ENCODE peak calls at places on chromosomes 5 and 9, in six cellular contexts. Q is IMR-90, Z is HEK293T, H is K562, B is GM12878, R is HepG2. E is an unnamed sample.

GRCh38 chr9:134554750-134555655 is 86.6 kb upstream of the COL5A1 start:
- DNase-seq in H (no peak), R (no peak), Z (no peak), Q (peak; percentile 38), B (no peak), E (no peak)

GRCh38 chr5:139848508-139849100 is 53.0 kb downstream of the PSD2 start:
- DNase-seq in H (no peak), R (no peak), Q (no peak), Z (no peak), B (no peak), E (no peak)

GRCh38 chr9:129368458-129368978 is 190.5 kb upstream of the IER5L start:
- DNase-seq in H (no peak), Z (no peak), Q (no peak), B (no peak), R (no peak), E (no peak)

GRCh38 chr9:129406278-129407225 is 214.3 kb downstream of the C9orf50 start:
- DNase-seq in Z (no peak), Q (no peak), B (no peak), H (peak; percentile 94), R (no peak), E (peak; percentile 62)

GRCh38 chr9:128920381-128921058 is at the start of gene PHYHD1:
- DNase-seq in Q (peak; percentile 61), B (no peak), Z (no peak), R (no peak), H (no peak), E (no peak)

GRCh38 chr9:87601595-87601994 is 103.9 kb downstream of the DAPK1 start:
- DNase-seq in H (no peak), Z (no peak), B (no peak), Q (no peak), R (no peak), E (no peak)

GRCh38 chr5:102090770-102091169 is 205.3 kb downstream of the SLCO4C1 start:
- DNase-seq in H (peak; percentile 4), Z (peak; percentile 58), B (no peak), R (peak; percentile 77), Q (no peak), E (no peak)

GRCh38 chr9:127904518-127904887 is 5.1 kb upstream of the ST6GALNAC6 start:
- DNase-seq in H (no peak), R (peak; percentile 60), Q (no peak), Z (no peak), B (no peak), E (no peak)

GRCh38 chr9:87324613-87325194 is 173.0 kb upstream of the DAPK1 start:
- DNase-seq in Q (peak; percentile 68), Z (peak; percentile 48), R (peak; percentile 50), H (peak; percentile 44), B (peak; percentile 5), E (peak; percentile 31)

GRCh38 chr5:62286834-62287611 is 19.0 kb upstream of the KIF2A start:
- DNase-seq in B (no peak), Z (no peak), H (no peak), Q (no peak), R (no peak), E (no peak)
- TF ChIP-seq BHLHE40 in B (no peak), Z (no peak), H (no peak), Q (no peak), R (no peak), E (no peak)

GRCh38 chr5:77629553-77630245 is 8.8 kb downstream of the OTP start:
- DNase-seq in H (no peak), R (no peak), B (no peak), Q (no peak), Z (no peak), E (no peak)

GRCh38 chr5:77631166-77631582 is 7.3 kb downstream of the OTP start:
- DNase-seq in Q (no peak), B (peak; percentile 82), Z (no peak), H (no peak), R (no peak), E (no peak)

GRCh38 chr5:77628840-77629552 is 9.5 kb downstream of the OTP start:
- DNase-seq in Z (no peak), B (no peak), R (no peak), H (no peak), Q (no peak), E (no peak)

GRCh38 chr5:77632526-77633268 is 5.8 kb downstream of the OTP start:
- DNase-seq in R (no peak), Q (no peak), Z (no peak), H (no peak), B (no peak), E (no peak)

DNA sequence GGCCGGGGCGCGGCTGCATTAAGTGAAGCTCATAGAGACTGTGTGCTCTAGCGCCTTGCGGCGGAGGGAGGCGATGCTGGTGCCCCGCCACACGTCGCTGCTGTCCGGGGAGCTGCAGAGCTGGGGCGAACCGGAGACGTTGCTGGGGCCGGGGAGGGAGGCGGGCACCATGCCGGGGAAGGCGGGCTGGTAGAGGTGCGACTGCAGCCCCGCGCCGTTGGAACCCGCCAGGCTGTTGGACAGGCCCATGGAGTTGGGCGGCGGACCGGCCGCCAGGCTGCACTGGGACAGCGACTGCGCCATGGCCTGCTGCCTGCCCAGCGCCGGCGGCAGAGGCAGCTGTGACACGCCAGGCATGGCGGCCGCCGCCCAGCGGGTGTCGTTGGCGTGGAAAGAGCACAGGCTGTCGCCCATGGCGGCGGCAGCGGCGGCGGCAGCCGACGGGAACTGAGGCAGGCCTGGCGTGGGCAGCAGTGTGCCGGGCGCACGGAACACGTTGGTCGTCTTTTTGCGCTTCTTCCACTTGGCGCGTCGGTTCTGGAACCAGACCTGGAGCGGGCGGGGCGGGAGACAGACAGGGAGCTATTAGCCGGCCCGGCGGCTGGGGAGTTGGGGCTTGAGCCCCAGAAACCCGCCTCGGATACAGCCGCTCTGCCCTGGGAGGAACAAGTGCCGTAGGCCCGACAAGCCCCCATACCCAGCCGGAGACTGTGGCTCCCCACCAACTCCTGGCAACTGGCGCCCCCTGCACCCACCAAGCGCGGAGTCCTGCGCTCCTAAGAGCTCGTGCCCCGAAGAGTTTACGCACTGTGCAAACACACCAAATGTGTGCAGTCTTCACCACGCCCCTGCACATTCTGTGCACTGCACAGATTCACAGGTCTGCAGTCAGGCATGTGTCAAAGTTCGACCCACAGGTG is 8.0 kb downstream of the OTP start:
- DNase-seq in B (no peak), Z (peak; percentile 77), R (peak; percentile 33), Q (no peak), H (no peak), E (peak; percentile 85)
- TF ChIP-seq BHLHE40 in B (no peak), Z (no peak), R (no peak), Q (no peak), H (no peak), E (no peak)

GRCh38 chr5:160463775-160464465 is 42.3 kb downstream of the PTTG1 start:
- DNase-seq in Z (no peak), R (peak; percentile 88), B (no peak), Q (peak; percentile 93), H (no peak), E (no peak)
- TF ChIP-seq BHLHE40 in Z (no peak), R (no peak), B (no peak), Q (no peak), H (no peak), E (no peak)

GRCh38 chr9:92745881-92746280 is 18.8 kb downstream of the BICD2 start:
- DNase-seq in Z (no peak), B (no peak), R (no peak), H (no peak), Q (no peak), E (no peak)

GRCh38 chr9:92748233-92748497 is 16.5 kb downstream of the BICD2 start:
- DNase-seq in B (no peak), H (no peak), Q (no peak), R (no peak), Z (no peak), E (no peak)

GRCh38 chr9:92746567-92747458 is 17.8 kb downstream of the BICD2 start:
- DNase-seq in Z (no peak), R (peak; percentile 56), H (no peak), B (no peak), Q (peak; percentile 63), E (no peak)

GRCh38 chr9:92749071-92749933 is 15.3 kb downstream of the BICD2 start:
- DNase-seq in Q (no peak), B (no peak), H (no peak), Z (no peak), R (no peak), E (no peak)

GRCh38 chr9:92747459-92748232 is 17.0 kb downstream of the BICD2 start:
- DNase-seq in H (peak; percentile 32), Q (peak; percentile 49), Z (no peak), B (no peak), R (no peak), E (no peak)
- TF ChIP-seq BHLHE40 in H (no peak), Q (no peak), Z (no peak), B (no peak), R (no peak), E (no peak)